ENCODE peak calls at places on chromosomes 7 and 10, in four cellular contexts. Q is Calu3, I is BE2C, T is MM.1S. B is an unnamed sample.

GRCh38 chr7:36015733-36016132 is 137.3 kb upstream of the EEPD1 start:
- DNase-seq in Q (no peak), I (no peak), T (no peak), B (no peak)

GRCh38 chr10:69217119-69217754 is 2.9 kb upstream of the HKDC1 start:
- DNase-seq in T (no peak), Q (peak), I (no peak), B (no peak)

GRCh38 chr7:45451636-45452035 is 122.5 kb upstream of the ADCY1 start:
- DNase-seq in T (no peak), I (no peak), Q (no peak), B (no peak)

GRCh38 chr10:120644549-120645410 is 187.8 kb downstream of the PLPP4 start:
- DNase-seq in I (no peak), Q (no peak), T (no peak), B (no peak)

GRCh38 chr10:72274213-72274729 is 547 bp downstream of the DDIT4 start:
- DNase-seq in T (no peak), I (no peak), Q (no peak), B (no peak)

GRCh38 chr10:110208614-110209398 is 1.4 kb downstream of the MXI1 start:
- DNase-seq in T (peak), Q (no peak), I (peak), B (peak)

GRCh38 chr7:6178273-6179029 is 94.0 kb downstream of the CYTH3 start:
- DNase-seq in I (no peak), T (no peak), Q (no peak), B (no peak)

GRCh38 chr10:86871563-86872183 is 85.7 kb downstream of the MMRN2 start:
- DNase-seq in I (no peak), Q (peak), T (no peak), B (no peak)

GRCh38 chr10:90738885-90739284 is 119.0 kb downstream of the HTR7 start:
- DNase-seq in Q (no peak), T (no peak), I (no peak), B (no peak)

GRCh38 chr10:54064215-54064614 is 736.8 kb downstream of the PCDH15 start:
- DNase-seq in Q (no peak), I (no peak), T (no peak), B (no peak)

GRCh38 chr7:42233166-42233565 is 3.8 kb downstream of the GLI3 start:
- DNase-seq in I (no peak), Q (no peak), T (no peak), B (no peak)

DNA sequence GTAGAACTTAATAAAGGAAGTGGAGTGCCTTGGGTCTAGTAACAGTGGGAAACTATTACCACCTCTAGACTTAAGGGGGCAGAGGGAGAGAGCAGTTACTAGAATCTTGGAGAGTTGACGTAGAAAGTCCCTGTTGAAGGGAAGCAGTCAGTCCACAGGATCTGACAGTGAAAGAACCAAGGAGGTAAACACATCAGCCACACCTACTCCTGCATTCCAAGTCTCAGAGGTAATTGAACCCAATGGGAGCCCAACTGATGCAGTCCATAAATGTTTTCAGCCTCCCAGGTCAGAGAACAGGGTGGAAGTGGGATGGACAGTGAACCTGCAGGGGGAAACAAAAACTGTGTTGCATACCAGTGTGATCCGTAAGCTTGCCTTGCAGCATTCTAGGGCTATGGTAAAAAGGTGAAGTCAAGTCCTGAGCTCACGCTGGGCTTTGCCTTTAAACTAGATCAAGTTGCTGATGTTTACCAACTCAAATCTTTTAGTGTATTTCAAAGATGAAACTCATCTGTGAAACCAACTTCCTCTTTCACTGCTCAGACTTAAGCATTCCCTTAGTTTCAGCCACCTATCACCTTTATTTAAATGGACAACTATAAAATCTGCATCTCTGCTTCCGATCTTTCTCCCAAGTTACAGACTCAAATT is 57.2 kb downstream of the SLC16A12 start:
- DNase-seq in T (peak), I (no peak), Q (peak), B (peak)
- TF ChIP-seq CTCF in T (no peak), I (no peak), Q (no peak), B (no peak)

GRCh38 chr10:48696535-48696873 is 11.8 kb downstream of the WDFY4 start:
- DNase-seq in T (no peak), Q (no peak), I (no peak), B (no peak)

GRCh38 chr10:48700071-48700470 is 15.4 kb downstream of the WDFY4 start:
- DNase-seq in T (no peak), I (no peak), Q (no peak), B (no peak)

GRCh38 chr10:48698971-48699627 is 14.4 kb downstream of the WDFY4 start:
- DNase-seq in T (no peak), Q (no peak), I (no peak), B (no peak)

GRCh38 chr10:48697091-48697490 is 12.4 kb downstream of the WDFY4 start:
- DNase-seq in Q (no peak), T (no peak), I (no peak), B (no peak)

DNA sequence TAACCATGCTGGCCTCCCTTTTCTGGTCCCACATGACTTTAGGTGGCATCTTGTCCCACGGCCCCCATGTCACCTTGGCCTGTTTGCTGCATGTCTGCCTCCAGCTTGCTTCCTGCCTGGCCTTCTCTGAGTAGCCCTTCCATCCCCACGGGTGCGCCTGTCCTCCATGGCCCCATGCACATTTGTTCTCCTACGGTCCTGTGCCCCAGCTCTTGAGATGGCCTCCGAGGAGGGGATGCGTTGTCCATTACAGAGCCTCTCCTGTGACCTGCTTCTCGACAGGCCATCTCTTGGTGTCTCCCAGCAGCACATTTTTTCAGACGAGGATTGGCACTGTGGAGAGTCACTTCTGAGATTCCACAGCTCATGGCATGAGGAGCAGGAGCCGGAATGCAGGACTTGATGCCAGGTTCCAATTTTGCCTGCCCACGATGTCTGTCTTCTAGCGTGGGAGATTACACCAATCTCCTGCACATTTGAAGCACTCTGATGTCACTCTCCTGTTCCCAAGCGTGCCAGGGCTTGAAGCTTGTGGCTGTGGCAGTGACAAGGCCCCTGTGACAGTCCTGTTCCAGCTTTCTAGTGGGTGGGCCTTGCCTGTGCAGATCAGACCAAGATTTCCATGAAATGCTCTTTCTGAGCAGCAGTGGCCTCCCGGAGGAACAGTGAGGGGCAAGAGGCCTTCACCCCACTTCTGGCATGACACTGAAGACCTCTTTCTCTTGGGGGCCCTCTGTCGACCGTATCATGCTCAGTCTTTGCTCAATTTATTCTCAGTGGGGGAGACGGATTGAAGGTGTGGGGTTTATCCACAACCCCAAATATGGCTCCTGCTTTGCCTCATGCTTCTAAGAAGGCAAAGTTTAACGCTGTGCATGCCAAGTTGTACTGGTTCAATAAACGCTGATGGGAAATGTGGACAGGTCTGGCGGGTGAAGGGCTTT is 13.4 kb downstream of the WDFY4 start:
- DNase-seq in Q (no peak), T (no peak), I (no peak), B (no peak)
- TF ChIP-seq CTCF in Q (no peak), T (no peak), I (no peak), B (no peak)

GRCh38 chr10:1068362-1069361 is 12.5 kb downstream of the WDR37 start:
- DNase-seq in Q (no peak), I (no peak), T (no peak), B (no peak)
- TF ChIP-seq CTCF in Q (no peak), I (no peak), T (no peak), B (no peak)

GRCh38 chr10:27865221-27865635 is 119.6 kb upstream of the MKX start:
- DNase-seq in Q (no peak), I (no peak), T (no peak), B (no peak)
- TF ChIP-seq CTCF in Q (no peak), I (no peak), T (no peak), B (no peak)

DNA sequence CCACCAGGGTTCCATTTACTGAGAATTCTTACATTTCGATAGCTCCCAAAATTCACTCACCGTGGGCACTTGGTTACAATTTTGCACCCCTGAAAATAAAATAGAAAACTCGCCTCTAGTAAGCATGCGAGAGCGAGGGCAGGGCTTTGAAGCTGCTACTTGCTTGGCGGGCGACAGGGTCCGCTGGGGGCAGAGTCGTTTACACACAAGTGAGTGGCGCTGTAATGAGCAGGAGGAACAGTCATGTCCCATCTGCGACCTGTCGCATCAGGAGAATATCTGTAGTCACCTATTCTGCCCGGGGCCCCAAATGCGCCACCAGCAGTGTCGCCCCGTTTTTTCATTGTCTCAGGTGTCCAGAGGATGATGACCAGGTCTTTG is 1.2 kb upstream of the MEOX2 start:
- DNase-seq in I (no peak), Q (peak), T (no peak), B (no peak)
- TF ChIP-seq CTCF in I (no peak), Q (no peak), T (no peak), B (no peak)

GRCh38 chr7:87499494-87499893 is 24.0 kb upstream of the ABCB4 start:
- DNase-seq in T (no peak), Q (no peak), I (no peak), B (no peak)

GRCh38 chr7:87497482-87497881 is 22.0 kb upstream of the ABCB4 start:
- DNase-seq in I (no peak), Q (no peak), T (no peak), B (no peak)

GRCh38 chr7:87498893-87499292 is 23.4 kb upstream of the ABCB4 start:
- DNase-seq in Q (no peak), I (no peak), T (no peak), B (no peak)

GRCh38 chr7:87495366-87495765 is 19.9 kb upstream of the ABCB4 start:
- DNase-seq in Q (no peak), T (no peak), I (no peak), B (no peak)

DNA sequence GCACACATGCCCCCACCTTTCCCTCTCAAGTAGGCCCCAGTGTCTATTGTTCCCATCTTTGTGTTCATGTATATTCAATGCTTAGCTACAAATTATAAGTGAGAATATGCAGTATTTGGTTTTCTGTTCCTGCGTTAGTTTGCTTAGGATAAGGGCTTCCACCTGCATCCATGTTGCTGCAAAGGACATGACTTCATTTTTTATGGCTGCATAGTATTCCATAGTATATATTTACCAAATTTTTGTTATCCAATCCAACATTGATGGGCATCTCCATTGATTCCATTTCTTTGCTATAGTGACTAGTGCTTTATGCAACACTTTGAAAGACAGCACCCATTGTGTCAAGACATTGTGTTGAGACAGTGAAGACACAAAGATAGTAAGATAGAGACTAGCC is 19.0 kb upstream of the ABCB4 start:
- DNase-seq in Q (no peak), I (no peak), T (no peak), B (no peak)
- TF ChIP-seq CTCF in Q (no peak), I (no peak), T (no peak), B (no peak)

GRCh38 chr7:108118959-108119358 is 11.2 kb downstream of the LAMB4 start:
- DNase-seq in I (no peak), Q (no peak), T (no peak), B (no peak)

GRCh38 chr7:108109216-108109908 is 20.8 kb downstream of the LAMB4 start:
- DNase-seq in I (peak), T (peak), Q (peak), B (peak)

GRCh38 chr7:108120196-108120595 is 10.0 kb downstream of the LAMB4 start:
- DNase-seq in T (no peak), Q (no peak), I (no peak), B (no peak)

GRCh38 chr7:108112683-108113082 is 17.5 kb downstream of the LAMB4 start:
- DNase-seq in T (no peak), I (no peak), Q (no peak), B (no peak)

DNA sequence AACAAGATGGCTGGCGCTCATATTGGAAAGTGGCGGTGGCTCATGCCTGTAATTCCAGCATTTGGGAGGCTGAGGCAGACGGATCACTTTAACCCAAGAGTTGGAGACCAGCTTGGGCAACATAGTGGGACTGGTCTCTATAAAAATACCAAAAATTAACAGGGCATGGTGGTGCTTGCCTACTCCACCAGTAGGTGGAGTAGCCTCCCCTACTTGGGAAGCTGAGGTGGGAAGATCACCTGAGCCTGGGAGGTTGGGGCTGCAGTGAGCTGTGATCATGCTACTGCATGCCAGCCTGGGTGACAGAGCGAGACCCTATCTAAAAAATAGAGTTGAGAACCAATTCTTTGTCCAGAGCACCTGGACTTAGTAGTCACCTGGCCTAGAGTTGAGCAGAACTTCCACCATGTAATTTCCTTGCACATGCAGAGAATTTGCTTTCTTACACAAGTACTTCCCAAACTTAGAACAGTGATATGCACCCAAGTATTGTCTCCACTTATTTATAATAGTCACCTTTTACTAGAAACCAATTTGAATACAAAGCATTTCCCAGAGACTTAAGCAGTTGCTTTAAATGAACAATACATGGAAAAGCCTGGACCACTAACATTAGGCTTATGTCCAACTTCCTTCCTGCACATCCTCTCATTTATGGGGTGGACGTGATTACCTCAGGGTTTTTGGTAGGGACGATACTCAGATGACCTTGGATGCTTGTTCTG is 15.9 kb downstream of the LAMB4 start:
- DNase-seq in T (peak), Q (peak), I (peak), B (no peak)
- TF ChIP-seq CTCF in T (peak), Q (peak), I (peak), B (peak)

B was measured in GM20000.